ENCODE peak calls at places on chromosomes 1 and 21, in five cellular contexts. B, D, L, A and C are unnamed samples.

GRCh38 chr1:246527402-246528088 is 20.5 kb upstream of the SMYD3 start:
- DNase-seq in B (no peak), D (no peak), A (no peak), L (no peak), C (no peak)

GRCh38 chr1:197911857-197912696 is 5.1 kb upstream of the LHX9 start:
- DNase-seq in A (no peak), B (peak; percentile 20), D (no peak), L (no peak), C (no peak)

GRCh38 chr1:40141878-40142535 is 19.2 kb upstream of the RLF start:
- DNase-seq in L (peak; percentile 15), B (no peak), A (no peak), D (no peak), C (no peak)

GRCh38 chr1:161727343-161727924 is 6.1 kb downstream of the FCRLB start:
- DNase-seq in A (no peak), L (peak; percentile 84), B (no peak), D (no peak), C (peak; percentile 89)

GRCh38 chr21:45528028-45528705 is 14.1 kb downstream of the SLC19A1 start:
- DNase-seq in L (no peak), D (no peak), B (no peak), A (no peak), C (no peak)

GRCh38 chr1:31576201-31576669 is at the start of gene TINAGL1:
- DNase-seq in A (no peak), B (no peak), L (no peak), D (peak; percentile 88), C (peak; percentile 32)

GRCh38 chr1:16281765-16282164 is 44.8 kb upstream of the CPLANE2 start:
- DNase-seq in L (no peak), A (no peak), D (no peak), B (no peak), C (no peak)

GRCh38 chr1:3646596-3646995 is 3.3 kb downstream of the WRAP73 start:
- DNase-seq in D (no peak), B (no peak), L (no peak), A (no peak), C (no peak)

GRCh38 chr1:51044834-51045233 is 57.2 kb upstream of the C1orf185 start:
- DNase-seq in D (no peak), L (no peak), A (no peak), B (no peak), C (no peak)

GRCh38 chr1:2946999-2947650 is 74.1 kb upstream of the ACTRT2 start:
- DNase-seq in L (no peak), B (no peak), D (no peak), A (no peak), C (no peak)

GRCh38 chr21:28337319-28337718 is 655.4 kb downstream of the LTN1 start:
- DNase-seq in A (no peak), B (no peak), D (no peak), L (peak; percentile 78), C (peak; percentile 75)

GRCh38 chr21:33824156-33824941 is 91.3 kb downstream of the ATP5PO start:
- DNase-seq in A (no peak), B (no peak), L (no peak), D (no peak), C (no peak)

GRCh38 chr21:42406201-42406601 is 2.5 kb downstream of the UBASH3A start:
- DNase-seq in L (no peak), D (no peak), A (no peak), B (no peak), C (no peak)

GRCh38 chr1:195790514-195791168 is 817.6 kb downstream of the KCNT2 start:
- DNase-seq in A (no peak), B (no peak), D (no peak), L (no peak), C (no peak)

GRCh38 chr1:207920481-207921050 is 9.6 kb upstream of the CD34 start:
- DNase-seq in L (no peak), A (no peak), D (no peak), B (no peak), C (no peak)

GRCh38 chr1:183932412-183932811 is 105.1 kb downstream of the COLGALT2 start:
- DNase-seq in D (no peak), A (no peak), L (peak; percentile 90), B (no peak), C (no peak)

GRCh38 chr1:235272851-235273250 is 55.1 kb downstream of the ARID4B start:
- DNase-seq in L (no peak), D (no peak), B (no peak), A (no peak), C (no peak)
- H2BK15ac ChIP-seq in L (no peak overlapping the region), D (no peak overlapping the region), B (no peak overlapping the region), A (no peak overlapping the region), C (no peak overlapping the region)

GRCh38 chr1:93585059-93585966 is 96.3 kb downstream of the BCAR3 start:
- DNase-seq in L (no peak), B (no peak), A (no peak), D (no peak), C (no peak)

GRCh38 chr1:93588206-93588605 is 93.4 kb downstream of the BCAR3 start:
- DNase-seq in L (peak; percentile 54), B (no peak), D (no peak), A (no peak), C (peak; percentile 73)

GRCh38 chr1:93587354-93587753 is 94.3 kb downstream of the BCAR3 start:
- DNase-seq in B (no peak), D (no peak), L (no peak), A (no peak), C (no peak)

GRCh38 chr1:93581917-93582850 is 99.5 kb downstream of the BCAR3 start:
- DNase-seq in D (no peak), B (no peak), A (no peak), L (no peak), C (no peak)

DNA sequence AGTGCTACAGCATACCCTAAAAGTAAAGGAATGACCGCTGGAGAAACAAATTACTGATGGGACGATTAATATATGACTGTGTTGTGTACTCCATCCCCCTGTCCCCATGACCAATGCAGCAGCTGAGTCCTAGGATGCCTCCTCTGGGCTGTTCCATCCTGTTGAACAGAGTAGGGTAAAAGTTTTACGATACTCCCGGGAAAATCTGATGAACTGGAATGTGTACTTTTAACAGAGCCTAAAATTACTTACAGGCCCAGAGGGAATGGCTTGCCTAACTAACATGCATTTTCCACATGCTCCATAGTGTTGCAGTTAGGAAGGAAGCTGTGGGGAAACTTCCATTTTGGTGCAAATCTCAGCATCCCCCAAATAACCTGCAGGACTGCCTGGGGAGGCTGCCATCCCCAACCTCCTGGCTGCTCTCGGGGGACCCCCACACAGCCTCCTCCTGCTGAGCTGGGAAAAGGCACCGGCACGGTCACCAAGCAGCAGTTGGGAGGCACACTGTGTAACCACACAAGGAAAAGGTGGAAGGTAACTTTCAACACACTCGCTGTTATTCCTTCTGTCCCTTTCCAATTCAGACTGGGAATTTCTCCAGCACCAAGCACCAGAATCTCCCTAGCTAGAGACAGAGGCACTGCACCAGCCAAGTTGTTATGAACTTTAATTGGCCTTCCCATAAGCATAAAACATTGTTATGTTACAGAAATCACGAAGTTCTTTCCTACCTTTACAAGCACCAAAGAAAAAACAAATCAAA is 97.2 kb downstream of the BCAR3 start:
- DNase-seq in B (no peak), L (no peak), D (no peak), A (no peak), C (no peak)
- H2AK5ac ChIP-seq in B (no peak overlapping the region), L (no peak overlapping the region), D (no peak overlapping the region), A (no peak overlapping the region), C (no peak overlapping the region)

DNA sequence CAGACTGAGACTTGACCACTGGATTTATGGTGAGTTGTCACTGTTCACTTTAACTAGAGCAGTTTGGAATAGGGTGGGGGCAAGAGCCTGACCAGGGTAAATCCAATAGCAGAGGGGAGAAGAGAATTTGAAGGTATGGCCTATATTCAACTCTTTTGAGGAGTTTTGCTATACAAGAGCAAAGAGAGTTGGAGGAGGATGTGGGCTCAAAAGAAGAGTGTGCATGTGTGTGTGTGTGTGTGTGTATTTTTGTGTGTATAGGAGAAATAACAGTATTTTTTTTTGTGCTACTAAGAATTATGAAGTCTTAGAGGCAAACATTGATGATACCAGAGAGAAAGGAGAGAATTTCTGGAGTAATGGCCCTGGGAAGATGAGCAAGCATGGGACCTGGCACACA is 164.8 kb upstream of the JUN start:
- DNase-seq in L (no peak), D (no peak), A (no peak), B (no peak), C (no peak)
- H2AFZ ChIP-seq in L (no peak overlapping the region), D (no peak overlapping the region), A (no peak overlapping the region), B (no peak overlapping the region), C (no peak overlapping the region)

GRCh38 chr1:45521413-45522323 is at the start of gene PRDX1:
- DNase-seq in L (peak; percentile 94), A (peak; percentile 91), D (peak; percentile 97), B (peak; percentile 96), C (peak; percentile 98)
- H2BK15ac ChIP-seq in L (peak within 1 kb of the TSS; percentile 99), A (peak within 1 kb of the TSS; percentile 88), D (peak within 1 kb of the TSS; percentile 16), B (peak within 1 kb of the TSS; percentile 85), C (no peak within 1 kb of the TSS)

GRCh38 chr1:109248444-109248796 is 919 bp upstream of the CELSR2 start:
- DNase-seq in B (no peak), L (no peak), A (no peak), D (no peak), C (no peak)

GRCh38 chr1:109247401-109248365 is 1.7 kb upstream of the CELSR2 start:
- DNase-seq in A (no peak), D (no peak), L (no peak), B (no peak), C (no peak)

GRCh38 chr1:109249654-109250401 is 489 bp downstream of the CELSR2 start:
- DNase-seq in A (no peak), L (no peak), D (no peak), B (no peak), C (no peak)

GRCh38 chr1:109250454-109251276 is 1.3 kb downstream of the CELSR2 start:
- DNase-seq in B (no peak), L (no peak), D (no peak), A (no peak), C (no peak)

DNA sequence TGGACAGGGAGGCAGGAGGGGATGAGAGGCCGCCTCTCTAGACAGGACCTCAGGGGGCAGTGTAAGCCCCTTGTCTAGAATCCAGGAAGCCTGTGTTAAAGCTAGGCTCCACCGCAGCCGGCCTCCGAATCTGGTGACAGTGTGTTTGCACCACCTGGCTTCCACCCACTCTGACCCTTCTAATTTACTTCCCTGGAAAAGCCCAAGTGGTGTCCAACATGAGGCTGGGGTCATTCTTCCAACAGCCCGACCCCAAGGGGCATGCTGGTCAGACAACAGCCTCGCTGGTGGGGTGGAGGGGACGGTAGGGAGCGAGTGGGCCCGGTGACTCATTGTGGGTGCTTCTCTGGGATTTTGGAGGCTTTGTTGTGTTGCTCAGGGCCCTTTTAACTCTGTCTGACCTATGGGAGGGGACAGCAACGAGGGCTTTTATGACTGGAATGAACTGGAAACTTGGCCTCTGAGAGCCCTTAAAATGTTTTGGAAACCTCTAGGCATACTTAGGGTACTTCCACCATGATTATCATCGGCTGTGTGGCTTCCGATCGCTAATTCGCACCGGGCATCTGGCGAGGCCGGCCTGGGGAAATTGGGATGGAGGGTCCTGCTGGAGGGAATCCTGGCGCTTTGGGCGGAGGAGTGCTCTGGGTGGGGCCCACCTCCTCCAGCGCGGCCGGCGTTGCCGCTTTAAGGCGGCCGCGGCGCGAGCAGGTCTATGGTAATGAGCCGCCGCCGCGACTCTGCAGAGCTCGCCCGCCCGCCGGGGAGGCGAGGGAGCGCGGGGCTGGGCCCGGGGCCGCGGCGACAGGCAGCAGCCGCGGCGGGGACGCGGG is at the start of gene CELSR2:
- DNase-seq in D (peak; percentile 85), B (peak; percentile 78), L (peak; percentile 54), A (peak; percentile 66), C (peak; percentile 71)
- H2AK5ac ChIP-seq in D (no peak within 1 kb of the TSS), B (peak within 1 kb of the TSS; percentile 93), L (peak within 1 kb of the TSS; percentile 49), A (no peak within 1 kb of the TSS), C (peak within 1 kb of the TSS; percentile 31)